ENCODE peak calls at places on chromosomes 2 and 18, in four cellular contexts. Y is A549, H is HepG2, V is K562. R is an unnamed sample.

GRCh38 chr2:48266698-48267097 is 263.3 kb upstream of the STON1 start:
- DNase-seq in Y (no peak), H (no peak), V (no peak), R (no peak)

GRCh38 chr2:232927041-232927792 is 57.2 kb downstream of the SNORC start:
- DNase-seq in Y (peak; percentile 51), H (no peak), V (no peak), R (peak; percentile 20)

GRCh38 chr18:61616111-61616610 is 276.6 kb downstream of the RNF152 start:
- DNase-seq in Y (no peak), H (no peak), V (no peak), R (no peak)

GRCh38 chr2:85888020-85888744 is 608 bp downstream of the ST3GAL5 start:
- DNase-seq in Y (no peak), H (no peak), V (no peak), R (peak; percentile 23)

GRCh38 chr18:59141294-59142068 is 1.8 kb downstream of the SEC11C start:
- DNase-seq in Y (no peak), H (peak; percentile 97), V (no peak), R (no peak)

GRCh38 chr2:227412877-227413276 is 25.1 kb upstream of the SCYGR1 start:
- DNase-seq in Y (no peak), H (no peak), V (no peak), R (no peak)

GRCh38 chr2:68190991-68191731 is 33.5 kb downstream of the PNO1 start:
- DNase-seq in Y (peak; percentile 31), H (peak; percentile 15), V (no peak), R (no peak)

GRCh38 chr2:128413718-128414341 is 95.2 kb upstream of the HS6ST1 start:
- DNase-seq in Y (no peak), H (no peak), V (no peak), R (no peak)

GRCh38 chr2:241073166-241074064 is 28.7 kb downstream of the MTERF4 start:
- DNase-seq in Y (no peak), H (no peak), V (no peak), R (peak; percentile 12)

DNA sequence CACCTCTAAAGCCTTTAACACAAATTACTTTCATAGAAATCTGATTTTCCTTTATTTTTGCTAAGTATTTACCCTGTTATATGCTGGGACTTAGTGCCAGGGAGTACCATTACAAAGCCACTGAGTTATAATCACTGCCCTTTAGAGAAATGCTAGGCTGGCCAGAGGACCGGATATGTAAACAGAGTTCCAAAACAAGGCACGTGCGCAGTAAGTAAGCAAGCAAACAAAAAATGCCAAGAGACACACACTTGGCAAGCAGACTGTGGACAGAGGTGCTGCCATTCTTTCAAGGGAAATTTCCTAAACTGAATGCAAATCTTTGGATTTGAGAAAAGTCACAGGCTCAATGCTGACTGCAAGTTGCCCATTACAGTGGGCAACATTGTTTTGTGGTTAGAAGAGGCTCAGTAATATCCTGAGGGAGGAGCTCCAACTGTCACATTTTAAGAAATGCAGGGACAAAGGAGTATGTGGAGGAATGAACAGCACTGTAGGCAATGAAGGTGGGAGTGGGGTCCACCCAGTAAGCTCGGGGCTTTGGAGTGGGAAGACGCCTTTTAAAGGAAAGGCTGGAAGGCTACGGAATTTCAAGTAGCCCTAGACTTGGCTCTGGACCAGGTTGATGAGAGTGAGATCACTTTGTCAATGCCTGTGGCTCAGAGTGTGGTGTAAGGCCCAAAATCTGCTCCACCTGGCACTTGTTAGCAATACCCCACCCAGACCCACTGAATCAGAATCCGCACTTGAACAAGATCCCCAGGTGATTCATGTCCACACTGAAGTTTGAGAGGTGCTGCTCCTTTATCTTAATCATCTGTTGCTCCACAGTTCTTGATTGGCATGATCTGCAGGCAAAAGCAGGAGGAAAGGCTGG is 2.1 kb upstream of the PARD6G start:
- DNase-seq in Y (no peak), H (no peak), V (no peak), R (no peak)
- TF ChIP-seq NR3C1 in Y (no peak), H (no peak), V (no peak), R (no peak)

GRCh38 chr2:222054813-222055212 is 244.0 kb downstream of the PAX3 start:
- DNase-seq in Y (no peak), H (no peak), V (no peak), R (no peak)

GRCh38 chr2:222058830-222059229 is 240.0 kb downstream of the PAX3 start:
- DNase-seq in Y (no peak), H (no peak), V (no peak), R (no peak)

GRCh38 chr2:222055328-222055727 is 243.5 kb downstream of the PAX3 start:
- DNase-seq in Y (no peak), H (no peak), V (no peak), R (no peak)

GRCh38 chr2:222052934-222053367 is 245.8 kb downstream of the PAX3 start:
- DNase-seq in Y (no peak), H (no peak), V (no peak), R (peak; percentile 82)

GRCh38 chr2:222057249-222058073 is 241.3 kb downstream of the PAX3 start:
- DNase-seq in Y (peak; percentile 10), H (no peak), V (peak; percentile 25), R (no peak)
- TF ChIP-seq HMGXB4 in Y (no peak), H (no peak), V (no peak), R (no peak)

GRCh38 chr2:219498280-219499057 is at the start of gene GMPPA:
- DNase-seq in Y (peak; percentile 99), H (peak; percentile 99), V (peak; percentile 93), R (peak; percentile 98)

GRCh38 chr2:219497495-219498279 is 1.0 kb upstream of the GMPPA start:
- DNase-seq in Y (peak; percentile 88), H (peak; percentile 38), V (peak; percentile 87), R (peak; percentile 73)

GRCh38 chr2:219495531-219496122 is 3.1 kb upstream of the GMPPA start:
- DNase-seq in Y (peak; percentile 82), H (peak; percentile 85), V (peak; percentile 89), R (peak; percentile 87)

GRCh38 chr2:219496247-219496646 is 2.4 kb upstream of the GMPPA start:
- DNase-seq in Y (no peak), H (no peak), V (no peak), R (no peak)

GRCh38 chr2:219496781-219497494 is 1.8 kb upstream of the GMPPA start:
- DNase-seq in Y (no peak), H (no peak), V (no peak), R (peak; percentile 47)
- TF ChIP-seq NR3C1 in Y (no peak), H (no peak), V (no peak), R (no peak)

DNA sequence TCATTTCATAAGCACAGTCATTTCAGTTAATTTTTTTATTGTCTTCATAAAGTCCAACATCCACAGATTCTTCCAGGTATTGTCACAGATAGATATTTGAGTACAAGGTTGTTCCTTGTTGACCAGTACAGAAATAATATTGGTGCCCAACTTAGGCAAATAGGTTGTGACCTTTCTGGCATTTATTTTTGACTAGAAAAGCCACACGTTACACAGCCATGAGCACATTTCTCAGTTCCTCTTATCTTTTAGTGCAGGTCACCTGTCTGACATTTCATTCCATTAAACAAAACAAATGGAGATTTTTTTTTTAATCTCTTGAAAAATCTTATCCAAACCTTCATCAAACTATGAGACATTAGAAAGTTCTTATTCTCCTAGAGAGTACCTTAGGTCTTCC is 428.8 kb downstream of the ZNF521 start:
- DNase-seq in Y (no peak), H (no peak), V (no peak), R (no peak)
- TF ChIP-seq HMGXB4 in Y (no peak), H (no peak), V (no peak), R (no peak)

DNA sequence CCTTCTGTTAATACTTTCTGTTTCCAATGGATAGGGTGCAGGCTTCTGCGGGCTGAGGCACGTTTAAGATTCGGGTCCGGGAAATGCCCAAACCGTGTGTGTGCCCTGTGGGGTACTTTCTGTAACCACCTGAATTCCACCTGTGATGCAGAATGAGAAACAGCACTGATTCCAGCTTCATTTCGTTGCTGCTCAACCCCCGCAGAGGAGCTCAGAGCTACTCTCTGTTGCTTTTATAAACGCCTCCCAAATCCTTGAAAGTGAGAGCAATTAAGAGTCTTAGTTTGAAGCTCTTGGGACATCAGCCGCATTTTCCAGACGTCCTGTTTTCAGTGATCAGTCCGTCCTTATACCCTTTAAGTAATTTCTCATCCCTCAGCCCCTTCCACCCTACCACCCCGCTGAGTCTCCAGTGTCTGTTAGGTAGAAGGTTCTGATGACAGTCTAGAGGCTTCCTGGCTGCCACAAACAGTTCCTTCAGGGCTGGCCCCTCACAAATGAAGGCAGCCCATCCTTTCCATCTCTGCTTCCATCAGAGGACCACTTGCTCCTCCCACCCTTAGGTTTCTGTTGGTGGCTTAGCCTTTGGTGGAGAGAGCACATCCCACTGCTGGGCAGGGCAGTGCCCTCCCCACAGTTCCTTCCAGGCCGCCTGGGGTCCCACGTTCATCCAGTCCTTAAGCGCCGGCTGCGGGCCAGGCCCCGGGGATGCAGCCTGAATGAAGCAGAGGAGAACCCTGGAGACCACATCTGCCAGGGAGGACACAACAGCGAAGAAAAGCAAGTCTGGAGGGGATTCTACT is 230.1 kb downstream of the SEPTIN10 start:
- DNase-seq in Y (no peak), H (no peak), V (no peak), R (peak; percentile 7)
- TF ChIP-seq NR3C1 in Y (no peak), H (no peak), V (no peak), R (no peak)

GRCh38 chr2:235668782-235669181 is 174.9 kb downstream of the AGAP1 start:
- DNase-seq in Y (no peak), H (no peak), V (no peak), R (no peak)

GRCh38 chr2:235670974-235671787 is 177.3 kb downstream of the AGAP1 start:
- DNase-seq in Y (no peak), H (no peak), V (no peak), R (peak; percentile 34)

GRCh38 chr2:235672720-235673119 is 178.9 kb downstream of the AGAP1 start:
- DNase-seq in Y (no peak), H (no peak), V (no peak), R (no peak)

GRCh38 chr2:235669269-235669831 is 175.5 kb downstream of the AGAP1 start:
- DNase-seq in Y (peak; percentile 41), H (peak; percentile 69), V (no peak), R (peak; percentile 90)

DNA sequence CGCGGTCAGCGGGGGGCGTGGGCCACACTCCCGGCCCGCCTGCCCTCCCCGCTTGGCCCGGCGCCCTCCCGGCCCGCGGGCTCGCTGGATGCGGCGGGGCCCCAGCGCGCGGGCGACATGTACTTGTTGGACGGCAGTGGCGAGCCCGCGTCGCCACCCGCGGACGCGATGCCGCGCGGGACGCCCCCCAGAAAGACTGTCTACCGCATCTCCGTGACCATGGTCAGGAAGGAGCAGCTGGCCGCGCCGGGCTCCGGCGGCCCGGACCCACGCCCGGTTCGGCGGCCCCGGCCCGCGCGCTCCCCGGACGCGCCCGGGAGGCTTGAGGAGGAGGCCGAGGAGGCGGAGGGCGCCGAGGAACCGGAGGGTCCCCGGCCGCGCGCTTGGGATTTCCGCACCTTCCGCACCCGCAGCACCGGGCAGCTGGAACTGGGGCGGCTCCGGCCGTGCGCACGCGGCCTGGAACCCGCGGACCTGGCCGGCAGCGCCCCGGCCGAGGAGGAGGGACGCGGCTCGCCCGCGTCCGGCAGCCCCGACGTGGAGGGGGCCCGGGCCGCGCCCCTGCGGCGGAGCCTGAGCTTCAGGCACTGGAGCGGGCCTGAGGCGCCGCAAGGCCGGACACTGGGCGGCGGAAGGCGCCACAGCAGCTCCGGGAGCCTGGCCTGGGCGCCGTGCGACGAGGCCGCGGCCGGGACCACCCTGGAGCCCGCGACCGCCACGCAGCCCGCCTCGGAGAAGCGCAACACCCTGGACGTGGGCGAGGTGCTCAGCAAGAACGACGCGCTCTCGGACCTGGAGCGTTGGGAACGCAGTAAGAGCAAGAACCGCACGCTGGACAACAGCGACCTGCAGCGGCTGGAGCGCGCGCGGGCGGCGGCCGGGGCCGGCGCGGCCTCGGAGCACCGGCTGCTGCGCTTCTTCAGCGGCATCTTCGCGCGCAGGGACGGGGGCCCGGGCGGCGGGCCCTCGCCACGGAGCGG is 176.4 kb downstream of the AGAP1 start:
- DNase-seq in Y (peak; percentile 33), H (no peak), V (no peak), R (peak; percentile 66)
- TF ChIP-seq HMGXB4 in Y (no peak), H (peak; percentile 30), V (no peak), R (peak; percentile 77)

GRCh38 chr2:220053919-220054318 is 426.5 kb downstream of the SLC4A3 start:
- DNase-seq in Y (no peak), H (no peak), V (no peak), R (no peak)
- TF ChIP-seq NR3C1 in Y (no peak), H (no peak), V (no peak), R (no peak)

R was measured in WTC11.